ENCODE peak calls at places on chromosomes 4 and X, in four cellular contexts. Q is K562, U is HepG2, Y is SK-N-SH. C is an unnamed sample.

GRCh38 chr4:41701961-41702360 is 46.6 kb downstream of the PHOX2B start:
- DNase-seq in Q (no peak), U (no peak), Y (no peak), C (no peak)

GRCh38 chr4:87492617-87493016 is 36.6 kb downstream of the SPARCL1 start:
- DNase-seq in Q (no peak), U (no peak), Y (no peak), C (no peak)

GRCh38 chr4:6824071-6824470 is 41.5 kb downstream of the KIAA0232 start:
- DNase-seq in Q (no peak), U (no peak), Y (no peak), C (no peak)

GRCh38 chr4:40587351-40587750 is 42.3 kb downstream of the RBM47 start:
- DNase-seq in Q (no peak), U (no peak), Y (no peak), C (no peak)

GRCh38 chr4:10028910-10029309 is 7.6 kb upstream of the SLC2A9 start:
- DNase-seq in Q (peak), U (no peak), Y (no peak), C (no peak)

GRCh38 chrX:134431894-134432293 is 28.1 kb upstream of the HPRT1 start:
- DNase-seq in Q (no peak), U (no peak), Y (no peak), C (no peak)

GRCh38 chrX:131279617-131280016 is 9.5 kb downstream of the IGSF1 start:
- DNase-seq in Q (no peak), U (no peak), Y (no peak), C (no peak)

GRCh38 chr4:75876218-75876617 is 26.0 kb downstream of the PPEF2 start:
- DNase-seq in Q (no peak), U (no peak), Y (no peak), C (no peak)

GRCh38 chr4:127188847-127189246 is 443.9 kb upstream of the INTU start:
- DNase-seq in Q (no peak), U (no peak), Y (no peak), C (peak)

GRCh38 chrX:136209016-136209738 is 42.0 kb downstream of the MAP7D3 start:
- DNase-seq in Q (peak), U (no peak), Y (peak), C (no peak)

GRCh38 chrX:96430756-96431455 is 253.7 kb upstream of the DIAPH2 start:
- DNase-seq in Q (no peak), U (no peak), Y (no peak), C (no peak)

GRCh38 chr4:93731448-93731847 is 97.1 kb upstream of the ATOH1 start:
- DNase-seq in Q (no peak), U (no peak), Y (peak), C (no peak)

GRCh38 chrX:130173190-130173895 is 1.6 kb downstream of the RAB33A start:
- DNase-seq in Q (peak), U (no peak), Y (no peak), C (no peak)

GRCh38 chr4:184281231-184282139 is 63.8 kb upstream of the ENPP6 start:
- DNase-seq in Q (no peak), U (no peak), Y (no peak), C (no peak)

GRCh38 chr4:109631709-109632108 is 71.5 kb downstream of the CASP6 start:
- DNase-seq in Q (no peak), U (no peak), Y (no peak), C (no peak)

GRCh38 chr4:170009291-170009690 is 16.9 kb downstream of the MFAP3L start:
- DNase-seq in Q (no peak), U (no peak), Y (no peak), C (no peak)

GRCh38 chr4:22607382-22607781 is 85.4 kb upstream of the GBA3 start:
- DNase-seq in Q (no peak), U (peak), Y (peak), C (peak)

GRCh38 chr4:74682567-74683359 is 111.6 kb downstream of the BTC start:
- DNase-seq in Q (peak), U (peak), Y (no peak), C (peak)

GRCh38 chr4:25223770-25224375 is 10.0 kb upstream of the PI4K2B start:
- DNase-seq in Q (no peak), U (no peak), Y (no peak), C (peak)

GRCh38 chr4:123438031-123438430 is 41.4 kb downstream of the SPRY1 start:
- DNase-seq in Q (no peak), U (no peak), Y (no peak), C (no peak)

GRCh38 chrX:136268051-136269048 is 17.1 kb upstream of the MAP7D3 start:
- DNase-seq in Q (peak), U (peak), Y (peak), C (peak)

GRCh38 chrX:109818921-109819320 is 85.9 kb upstream of the ACSL4 start:
- DNase-seq in Q (no peak), U (no peak), Y (no peak), C (no peak)

GRCh38 chr4:184695178-184695896 is 38.6 kb downstream of the CENPU start:
- DNase-seq in Q (no peak), U (no peak), Y (no peak), C (no peak)

GRCh38 chr4:105509291-105509690 is 35.4 kb upstream of the PPA2 start:
- DNase-seq in Q (no peak), U (no peak), Y (no peak), C (no peak)

GRCh38 chrX:22392176-22392814 is 119.6 kb downstream of the CBLL2 start:
- DNase-seq in Q (no peak), U (no peak), Y (no peak), C (no peak)

GRCh38 chrX:37441377-37441776 is 92.2 kb downstream of the PRRG1 start:
- DNase-seq in Q (no peak), U (no peak), Y (no peak), C (no peak)

GRCh38 chr4:138821321-138821720 is 194.3 kb upstream of the NOCT start:
- DNase-seq in Q (no peak), U (no peak), Y (no peak), C (no peak)

GRCh38 chr4:41879552-41879951 is 55.7 kb upstream of the TMEM33 start:
- DNase-seq in Q (no peak), U (no peak), Y (peak), C (no peak)

GRCh38 chr4:61294001-61294400 is 93.9 kb downstream of the ADGRL3 start:
- DNase-seq in Q (no peak), U (no peak), Y (no peak), C (no peak)

GRCh38 chr4:35835893-35836292 is 408.4 kb downstream of the ARAP2 start:
- DNase-seq in Q (no peak), U (no peak), Y (no peak), C (no peak)

GRCh38 chr4:126778348-126778747 is 854.4 kb upstream of the INTU start:
- DNase-seq in Q (peak), U (no peak), Y (no peak), C (peak)

GRCh38 chr4:75511841-75512240 is 2.4 kb downstream of the RCHY1 start:
- DNase-seq in Q (no peak), U (no peak), Y (no peak), C (no peak)

GRCh38 chr4:154490589-154491340 is 834 bp downstream of the DCHS2 start:
- DNase-seq in Q (no peak), U (no peak), Y (peak), C (no peak)

GRCh38 chr4:47519239-47519883 is 34.3 kb downstream of the ATP10D start:
- DNase-seq in Q (no peak), U (no peak), Y (no peak), C (no peak)

GRCh38 chr4:186236126-186236525 is 8.8 kb downstream of the KLKB1 start:
- DNase-seq in Q (no peak), U (no peak), Y (no peak), C (no peak)

GRCh38 chr4:132646186-132646585 is 502.9 kb upstream of the PCDH10 start:
- DNase-seq in Q (no peak), U (no peak), Y (no peak), C (no peak)

GRCh38 chrX:141641138-141641537 is 51.6 kb downstream of the SPANXA2 start:
- DNase-seq in Q (no peak), U (no peak), Y (no peak), C (no peak)

GRCh38 chr4:138891610-138892009 is 124.0 kb upstream of the NOCT start:
- DNase-seq in Q (no peak), U (no peak), Y (peak), C (no peak)

GRCh38 chrX:41332408-41332987 is 1.5 kb upstream of the DDX3X start:
- DNase-seq in Q (no peak), U (no peak), Y (no peak), C (no peak)

GRCh38 chrX:46169808-46170207 is 375.4 kb downstream of the ZNF674 start:
- DNase-seq in Q (no peak), U (no peak), Y (no peak), C (no peak)

DNA sequence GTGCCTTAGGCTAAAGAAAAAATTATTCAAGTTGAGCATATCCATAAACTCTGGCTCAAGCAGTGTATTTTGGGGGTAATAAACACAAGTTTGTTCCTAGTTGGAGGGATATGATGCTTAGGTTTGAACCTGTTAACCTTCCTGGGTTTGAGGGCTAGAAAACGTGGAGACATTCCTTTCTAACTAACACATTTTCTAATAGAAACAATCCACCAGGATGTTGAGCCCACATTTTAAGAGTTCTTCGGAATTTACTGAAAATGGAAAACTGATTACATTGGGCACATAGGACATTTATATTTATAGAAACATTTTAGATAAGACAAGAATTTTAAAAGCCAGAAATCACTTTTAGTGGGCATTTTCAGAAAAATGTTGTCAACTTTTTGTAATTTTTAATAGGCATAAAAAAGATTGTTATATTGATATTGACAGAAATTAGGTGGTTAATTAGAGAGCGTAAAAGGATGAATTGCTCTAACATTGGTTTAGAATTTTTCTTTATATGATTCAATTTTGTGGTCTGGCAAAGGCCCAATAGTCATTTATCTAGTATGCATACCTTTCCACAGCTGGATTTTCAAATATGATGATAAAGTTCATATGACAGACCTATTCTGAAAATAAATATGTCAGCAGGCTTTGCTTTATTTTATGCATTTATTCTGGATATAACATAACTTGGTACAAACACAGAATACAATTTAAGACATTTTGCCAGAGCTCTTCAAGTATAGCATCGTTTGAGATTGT is 49.2 kb downstream of the CEP44 start:
- DNase-seq in Q (no peak), U (no peak), Y (no peak), C (no peak)
- TF ChIP-seq ZBTB33 in Q (no peak), U (no peak), Y (no peak), C (no peak)

DNA sequence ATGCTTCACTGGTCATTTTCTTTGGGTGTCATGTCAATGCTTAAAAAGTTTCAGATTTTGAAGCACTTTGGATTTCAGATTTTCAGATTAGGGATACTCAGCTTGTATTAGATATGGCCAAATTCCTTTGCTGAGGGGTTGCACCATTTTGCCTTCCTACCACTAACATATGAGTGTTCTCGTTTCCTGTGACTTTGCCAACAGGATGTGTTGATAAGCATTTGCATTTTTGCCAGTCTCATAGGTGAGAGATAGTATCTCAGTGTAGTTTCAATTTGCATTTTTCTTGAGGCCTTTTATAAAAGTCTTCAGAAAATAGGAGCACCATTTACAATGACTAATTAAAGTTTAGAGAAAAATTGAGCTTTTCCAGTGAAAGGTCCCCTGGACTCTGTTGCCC is 71.6 kb upstream of the CLCN4 start:
- DNase-seq in Q (no peak), U (no peak), Y (no peak), C (no peak)
- H3K9ac ChIP-seq in Q (no peak), U (no peak), Y (no peak), C (no peak)

DNA sequence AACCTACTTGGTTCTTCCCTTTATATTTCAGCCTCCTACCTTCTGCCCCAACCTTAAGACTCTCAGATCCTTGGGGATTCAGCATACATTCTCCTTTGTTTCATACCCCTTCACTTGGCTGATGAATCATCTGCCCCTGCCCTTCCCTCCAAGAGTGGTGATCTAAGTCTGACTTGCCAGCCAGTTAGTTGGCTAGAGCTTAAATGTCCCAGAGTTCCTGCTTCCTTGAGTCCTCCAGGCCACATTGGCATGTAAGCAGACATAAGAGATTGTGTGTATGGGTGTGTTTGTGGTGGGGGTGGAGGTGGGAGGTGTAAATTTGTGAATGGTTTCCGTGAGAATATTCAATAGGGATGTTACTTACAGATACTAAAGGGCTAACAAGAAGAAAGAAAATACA is 3.7 kb upstream of the TEX13D start:
- DNase-seq in Q (no peak), U (no peak), Y (no peak), C (no peak)
- TF ChIP-seq ZBTB33 in Q (no peak), U (no peak), Y (no peak), C (no peak)

GRCh38 chr4:1998296-1998695 is 10.5 kb downstream of the NELFA start:
- DNase-seq in Q (no peak), U (no peak), Y (no peak), C (no peak)
- H3K9ac ChIP-seq in Q (no peak), U (no peak), Y (no peak), C (no peak)

C was measured in HCT116.